ENCODE peak calls at places on chromosomes 13 and 19, in five cellular contexts. One of them, this sample, is unnamed.

GRCh38 chr19:6161271-6161850 is 25.9 kb downstream of the ACSBG2 start:
- DNase-seq in WTC11: peak
- DNase-seq in stimulated activated CD4-positive, alpha-beta T cell treated with anti-CD3 and anti-CD28 coated beads, Interleukin-2, amount 100 ng/mL, for 48 hours: peak
- DNase-seq in central memory CD4-positive, alpha-beta T cell: peak
- DNase-seq in astrocyte of the spinal cord: no peak
- DNase-seq in this sample: no peak

GRCh38 chr13:105642511-105642958 is 892.9 kb downstream of the EFNB2 start:
- DNase-seq in WTC11: no peak
- DNase-seq in stimulated activated CD4-positive, alpha-beta T cell treated with anti-CD3 and anti-CD28 coated beads, Interleukin-2, amount 100 ng/mL, for 48 hours: no peak
- DNase-seq in central memory CD4-positive, alpha-beta T cell: no peak
- DNase-seq in astrocyte of the spinal cord: peak
- DNase-seq in this sample: no peak

GRCh38 chr19:13823256-13823655 is 28.0 kb downstream of the ZSWIM4 start:
- DNase-seq in WTC11: no peak
- DNase-seq in stimulated activated CD4-positive, alpha-beta T cell treated with anti-CD3 and anti-CD28 coated beads, Interleukin-2, amount 100 ng/mL, for 48 hours: no peak
- DNase-seq in central memory CD4-positive, alpha-beta T cell: no peak
- DNase-seq in astrocyte of the spinal cord: no peak
- DNase-seq in this sample: no peak

GRCh38 chr13:59250276-59250990 is 913.3 kb downstream of the DIAPH3 start:
- DNase-seq in WTC11: no peak
- DNase-seq in stimulated activated CD4-positive, alpha-beta T cell treated with anti-CD3 and anti-CD28 coated beads, Interleukin-2, amount 100 ng/mL, for 48 hours: no peak
- DNase-seq in central memory CD4-positive, alpha-beta T cell: no peak
- DNase-seq in astrocyte of the spinal cord: no peak
- DNase-seq in this sample: peak

GRCh38 chr13:99731747-99732146 is 230.5 kb downstream of the TM9SF2 start:
- DNase-seq in WTC11: no peak
- DNase-seq in stimulated activated CD4-positive, alpha-beta T cell treated with anti-CD3 and anti-CD28 coated beads, Interleukin-2, amount 100 ng/mL, for 48 hours: no peak
- DNase-seq in central memory CD4-positive, alpha-beta T cell: no peak
- DNase-seq in astrocyte of the spinal cord: no peak
- DNase-seq in this sample: no peak

GRCh38 chr19:45136507-45137178 is 24.1 kb downstream of the NKPD1 start:
- DNase-seq in WTC11: no peak
- DNase-seq in stimulated activated CD4-positive, alpha-beta T cell treated with anti-CD3 and anti-CD28 coated beads, Interleukin-2, amount 100 ng/mL, for 48 hours: no peak
- DNase-seq in central memory CD4-positive, alpha-beta T cell: no peak
- DNase-seq in astrocyte of the spinal cord: no peak
- DNase-seq in this sample: no peak

GRCh38 chr13:50592412-50593145 is 250.9 kb downstream of the DLEU7 start:
- DNase-seq in WTC11: no peak
- DNase-seq in stimulated activated CD4-positive, alpha-beta T cell treated with anti-CD3 and anti-CD28 coated beads, Interleukin-2, amount 100 ng/mL, for 48 hours: no peak
- DNase-seq in central memory CD4-positive, alpha-beta T cell: no peak
- DNase-seq in astrocyte of the spinal cord: peak
- DNase-seq in this sample: no peak

GRCh38 chr13:97435794-97436193 is 1.8 kb downstream of the RAP2A start:
- DNase-seq in WTC11: no peak
- DNase-seq in stimulated activated CD4-positive, alpha-beta T cell treated with anti-CD3 and anti-CD28 coated beads, Interleukin-2, amount 100 ng/mL, for 48 hours: no peak
- DNase-seq in central memory CD4-positive, alpha-beta T cell: no peak
- DNase-seq in astrocyte of the spinal cord: peak
- DNase-seq in this sample: no peak

GRCh38 chr13:90510319-90510718 is 837.2 kb upstream of the MIR17HG start:
- DNase-seq in WTC11: no peak
- DNase-seq in stimulated activated CD4-positive, alpha-beta T cell treated with anti-CD3 and anti-CD28 coated beads, Interleukin-2, amount 100 ng/mL, for 48 hours: no peak
- DNase-seq in central memory CD4-positive, alpha-beta T cell: no peak
- DNase-seq in astrocyte of the spinal cord: no peak
- DNase-seq in this sample: no peak

GRCh38 chr19:16315825-16316505 is 8.7 kb upstream of the KLF2 start:
- DNase-seq in WTC11: no peak
- DNase-seq in stimulated activated CD4-positive, alpha-beta T cell treated with anti-CD3 and anti-CD28 coated beads, Interleukin-2, amount 100 ng/mL, for 48 hours: no peak
- DNase-seq in central memory CD4-positive, alpha-beta T cell: no peak
- DNase-seq in astrocyte of the spinal cord: peak
- DNase-seq in this sample: no peak

GRCh38 chr19:677201-677600 is 1.0 kb downstream of the FSTL3 start:
- DNase-seq in WTC11: no peak
- DNase-seq in stimulated activated CD4-positive, alpha-beta T cell treated with anti-CD3 and anti-CD28 coated beads, Interleukin-2, amount 100 ng/mL, for 48 hours: no peak
- DNase-seq in central memory CD4-positive, alpha-beta T cell: no peak
- DNase-seq in astrocyte of the spinal cord: peak
- DNase-seq in this sample: no peak

GRCh38 chr19:32874605-32875004 is 5.0 kb upstream of the SLC7A9 start:
- DNase-seq in WTC11: no peak
- DNase-seq in stimulated activated CD4-positive, alpha-beta T cell treated with anti-CD3 and anti-CD28 coated beads, Interleukin-2, amount 100 ng/mL, for 48 hours: no peak
- DNase-seq in central memory CD4-positive, alpha-beta T cell: no peak
- DNase-seq in astrocyte of the spinal cord: no peak
- DNase-seq in this sample: no peak

GRCh38 chr13:32340917-32341316 is 25.6 kb downstream of the BRCA2 start:
- DNase-seq in WTC11: no peak
- DNase-seq in stimulated activated CD4-positive, alpha-beta T cell treated with anti-CD3 and anti-CD28 coated beads, Interleukin-2, amount 100 ng/mL, for 48 hours: no peak
- DNase-seq in central memory CD4-positive, alpha-beta T cell: no peak
- DNase-seq in astrocyte of the spinal cord: no peak
- DNase-seq in this sample: no peak

GRCh38 chr19:38666662-38667448 is 19.4 kb downstream of the ACTN4 start:
- DNase-seq in WTC11: no peak
- DNase-seq in stimulated activated CD4-positive, alpha-beta T cell treated with anti-CD3 and anti-CD28 coated beads, Interleukin-2, amount 100 ng/mL, for 48 hours: no peak
- DNase-seq in central memory CD4-positive, alpha-beta T cell: peak
- DNase-seq in astrocyte of the spinal cord: peak
- DNase-seq in this sample: no peak

GRCh38 chr19:1291761-1292418 is 6.2 kb downstream of the EFNA2 start:
- DNase-seq in WTC11: no peak
- DNase-seq in stimulated activated CD4-positive, alpha-beta T cell treated with anti-CD3 and anti-CD28 coated beads, Interleukin-2, amount 100 ng/mL, for 48 hours: no peak
- DNase-seq in central memory CD4-positive, alpha-beta T cell: no peak
- DNase-seq in astrocyte of the spinal cord: no peak
- DNase-seq in this sample: no peak

GRCh38 chr13:90238433-90238832 is 1109.1 kb upstream of the MIR17HG start:
- DNase-seq in WTC11: no peak
- DNase-seq in stimulated activated CD4-positive, alpha-beta T cell treated with anti-CD3 and anti-CD28 coated beads, Interleukin-2, amount 100 ng/mL, for 48 hours: no peak
- DNase-seq in central memory CD4-positive, alpha-beta T cell: no peak
- DNase-seq in astrocyte of the spinal cord: peak
- DNase-seq in this sample: no peak

GRCh38 chr19:33297401-33298145 is 4.8 kb downstream of the CEBPA start:
- DNase-seq in WTC11: no peak
- DNase-seq in stimulated activated CD4-positive, alpha-beta T cell treated with anti-CD3 and anti-CD28 coated beads, Interleukin-2, amount 100 ng/mL, for 48 hours: no peak
- DNase-seq in central memory CD4-positive, alpha-beta T cell: no peak
- DNase-seq in astrocyte of the spinal cord: no peak
- DNase-seq in this sample: no peak

GRCh38 chr13:70310720-70311119 is 202.5 kb upstream of the KLHL1 start:
- DNase-seq in WTC11: peak
- DNase-seq in stimulated activated CD4-positive, alpha-beta T cell treated with anti-CD3 and anti-CD28 coated beads, Interleukin-2, amount 100 ng/mL, for 48 hours: no peak
- DNase-seq in central memory CD4-positive, alpha-beta T cell: no peak
- DNase-seq in astrocyte of the spinal cord: peak
- DNase-seq in this sample: no peak

GRCh38 chr19:7522923-7523667 is 671 bp downstream of the MCOLN1 start:
- DNase-seq in WTC11: no peak
- DNase-seq in stimulated activated CD4-positive, alpha-beta T cell treated with anti-CD3 and anti-CD28 coated beads, Interleukin-2, amount 100 ng/mL, for 48 hours: no peak
- DNase-seq in central memory CD4-positive, alpha-beta T cell: no peak
- DNase-seq in astrocyte of the spinal cord: no peak
- DNase-seq in this sample: no peak

GRCh38 chr19:28482221-28482620 is 730.7 kb downstream of the UQCRFS1 start:
- DNase-seq in WTC11: peak
- DNase-seq in stimulated activated CD4-positive, alpha-beta T cell treated with anti-CD3 and anti-CD28 coated beads, Interleukin-2, amount 100 ng/mL, for 48 hours: no peak
- DNase-seq in central memory CD4-positive, alpha-beta T cell: no peak
- DNase-seq in astrocyte of the spinal cord: no peak
- DNase-seq in this sample: peak

This sample was measured in putamen.